ENCODE peak calls at places on chromosomes 11 and 22, in five cellular contexts. O is BJ; K is skeletal muscle cell; R is activated T-helper 1 cell treated with anti-CD3 and anti-CD28 coated beads, Interleukin-12 subunit alpha, Interleukin-12 subunit beta, Interleukin-2, Interleukin-4 antibody, amounts not matched to agents 30 ng/mL and 10 ng/mL and 1 ng/mL, durations not matched to agents 14 hours and 24 hours and 36 hours; I is tibial artery. T is an unnamed sample.

GRCh38 chr11:569273-569885 is 6.9 kb upstream of the PHRF1 start:
- DNase-seq in O (no peak), K (no peak), R (no peak), I (no peak), T (no peak)

GRCh38 chr11:70885721-70886305 is 366.6 kb downstream of the SHANK2 start:
- DNase-seq in O (no peak), K (no peak), R (no peak), I (no peak), T (no peak)

GRCh38 chr11:91997178-91997577 is 227.4 kb upstream of the FAT3 start:
- DNase-seq in O (no peak), K (no peak), R (no peak), I (no peak), T (no peak)

GRCh38 chr11:55652560-55652959 is 4.4 kb downstream of the OR4S2 start:
- DNase-seq in O (no peak), K (no peak), R (no peak), I (no peak), T (no peak)

GRCh38 chr11:122863704-122864326 is 18.7 kb upstream of the JHY start:
- DNase-seq in O (no peak), K (no peak), R (no peak), I (no peak), T (no peak)

GRCh38 chr11:36485296-36485870 is 24.7 kb downstream of the TRAF6 start:
- DNase-seq in O (no peak), K (no peak), R (no peak), I (no peak), T (no peak)

GRCh38 chr22:30733081-30733680 is 38.5 kb downstream of the OSBP2 start:
- DNase-seq in O (no peak), K (peak), R (no peak), I (no peak), T (no peak)

GRCh38 chr11:6818967-6819366 is 19.5 kb upstream of the OR6A2 start:
- DNase-seq in O (no peak), K (no peak), R (no peak), I (no peak), T (no peak)

GRCh38 chr11:36689442-36689841 is 91.4 kb upstream of the RAG2 start:
- DNase-seq in O (no peak), K (no peak), R (no peak), I (no peak), T (no peak)

GRCh38 chr11:46361283-46362145 is 14.3 kb downstream of the DGKZ start:
- DNase-seq in O (no peak), K (no peak), R (peak), I (peak), T (no peak)

GRCh38 chr11:63768232-63769043 is at the start of gene ZFTA:
- DNase-seq in O (no peak), K (no peak), R (peak), I (peak), T (no peak)

GRCh38 chr11:64777449-64778222 is 706 bp downstream of the SF1 start:
- DNase-seq in O (no peak), K (peak), R (peak), I (peak), T (no peak)

GRCh38 chr11:32312206-32312817 is 123.0 kb downstream of the WT1 start:
- DNase-seq in O (no peak), K (no peak), R (no peak), I (no peak), T (no peak)

GRCh38 chr11:65639623-65640482 is 2.0 kb downstream of the SIPA1 start:
- DNase-seq in O (no peak), K (no peak), R (peak), I (no peak), T (no peak)

GRCh38 chr11:79060534-79060933 is 380.3 kb downstream of the TENM4 start:
- DNase-seq in O (no peak), K (no peak), R (no peak), I (no peak), T (no peak)

GRCh38 chr11:100563541-100564280 is 123.4 kb upstream of the ARHGAP42 start:
- DNase-seq in O (peak), K (no peak), R (no peak), I (no peak), T (no peak)

GRCh38 chr11:64729851-64730382 is 6.9 kb upstream of the NRXN2 start:
- DNase-seq in O (no peak), K (no peak), R (no peak), I (no peak), T (no peak)

GRCh38 chr11:76756341-76756771 is 26.8 kb upstream of the TSKU start:
- DNase-seq in O (no peak), K (no peak), R (no peak), I (no peak), T (no peak)